ENCODE peak calls at places on chromosomes 12 and 14, in eight cellular contexts. One of them, this sample, is unnamed.

GRCh38 chr12:117567644-117568043 is 206.2 kb upstream of the NOS1 start:
- DNase-seq in nephron progenitor cell: no peak
- DNase-seq in astrocyte: no peak
- DNase-seq in naive thymus-derived CD8-positive, alpha-beta T cell: no peak
- DNase-seq in aorta: no peak
- DNase-seq in SIG-M5: no peak
- DNase-seq in fibroblast of pulmonary artery: no peak
- DNase-seq in MCF 10A: no peak
- DNase-seq in this sample: no peak

GRCh38 chr12:79927772-79928474 is 7.0 kb downstream of the PPP1R12A start:
- DNase-seq in nephron progenitor cell: no peak
- DNase-seq in astrocyte: peak
- DNase-seq in naive thymus-derived CD8-positive, alpha-beta T cell: no peak
- DNase-seq in aorta: no peak
- DNase-seq in SIG-M5: no peak
- DNase-seq in fibroblast of pulmonary artery: no peak
- DNase-seq in MCF 10A: no peak
- DNase-seq in this sample: peak

GRCh38 chr12:21528953-21529352 is 2.9 kb downstream of the SPX start:
- DNase-seq in nephron progenitor cell: no peak
- DNase-seq in astrocyte: no peak
- DNase-seq in naive thymus-derived CD8-positive, alpha-beta T cell: no peak
- DNase-seq in aorta: no peak
- DNase-seq in SIG-M5: no peak
- DNase-seq in fibroblast of pulmonary artery: peak
- DNase-seq in MCF 10A: no peak
- DNase-seq in this sample: no peak

GRCh38 chr12:50084775-50085614 is at the start of gene SMARCD1:
- DNase-seq in nephron progenitor cell: peak
- DNase-seq in astrocyte: peak
- DNase-seq in naive thymus-derived CD8-positive, alpha-beta T cell: peak
- DNase-seq in aorta: peak
- DNase-seq in SIG-M5: peak
- DNase-seq in fibroblast of pulmonary artery: peak
- DNase-seq in MCF 10A: peak
- DNase-seq in this sample: peak

GRCh38 chr12:108839011-108839889 is 18.1 kb downstream of the SSH1 start:
- DNase-seq in nephron progenitor cell: no peak
- DNase-seq in astrocyte: peak
- DNase-seq in naive thymus-derived CD8-positive, alpha-beta T cell: no peak
- DNase-seq in aorta: peak
- DNase-seq in SIG-M5: no peak
- DNase-seq in fibroblast of pulmonary artery: peak
- DNase-seq in MCF 10A: peak
- DNase-seq in this sample: peak

GRCh38 chr14:93546642-93547041 is 115.9 kb downstream of the UNC79 start:
- DNase-seq in nephron progenitor cell: no peak
- DNase-seq in astrocyte: no peak
- DNase-seq in naive thymus-derived CD8-positive, alpha-beta T cell: no peak
- DNase-seq in aorta: no peak
- DNase-seq in SIG-M5: no peak
- DNase-seq in fibroblast of pulmonary artery: no peak
- DNase-seq in MCF 10A: no peak
- DNase-seq in this sample: no peak

GRCh38 chr12:113980537-113981337 is 14.6 kb upstream of the RBM19 start:
- DNase-seq in nephron progenitor cell: peak
- DNase-seq in astrocyte: peak
- DNase-seq in naive thymus-derived CD8-positive, alpha-beta T cell: no peak
- DNase-seq in aorta: peak
- DNase-seq in SIG-M5: peak
- DNase-seq in fibroblast of pulmonary artery: peak
- DNase-seq in MCF 10A: peak
- DNase-seq in this sample: peak

GRCh38 chr14:54219281-54220121 is 177.3 kb upstream of the CDKN3 start:
- DNase-seq in nephron progenitor cell: peak
- DNase-seq in astrocyte: no peak
- DNase-seq in naive thymus-derived CD8-positive, alpha-beta T cell: no peak
- DNase-seq in aorta: no peak
- DNase-seq in SIG-M5: no peak
- DNase-seq in fibroblast of pulmonary artery: no peak
- DNase-seq in MCF 10A: no peak
- DNase-seq in this sample: peak

GRCh38 chr12:100043657-100044056 is 58.9 kb upstream of the ANKS1B start:
- DNase-seq in nephron progenitor cell: no peak
- DNase-seq in astrocyte: no peak
- DNase-seq in naive thymus-derived CD8-positive, alpha-beta T cell: no peak
- DNase-seq in aorta: no peak
- DNase-seq in SIG-M5: no peak
- DNase-seq in fibroblast of pulmonary artery: no peak
- DNase-seq in MCF 10A: peak
- DNase-seq in this sample: no peak

GRCh38 chr12:132619301-132620112 is 931 bp downstream of the P2RX2 start:
- DNase-seq in nephron progenitor cell: no peak
- DNase-seq in astrocyte: no peak
- DNase-seq in naive thymus-derived CD8-positive, alpha-beta T cell: no peak
- DNase-seq in aorta: no peak
- DNase-seq in SIG-M5: no peak
- DNase-seq in fibroblast of pulmonary artery: no peak
- DNase-seq in MCF 10A: no peak
- DNase-seq in this sample: no peak

GRCh38 chr14:79044894-79045624 is 874.9 kb downstream of the NRXN3 start:
- DNase-seq in nephron progenitor cell: peak
- DNase-seq in astrocyte: peak
- DNase-seq in naive thymus-derived CD8-positive, alpha-beta T cell: no peak
- DNase-seq in aorta: no peak
- DNase-seq in SIG-M5: no peak
- DNase-seq in fibroblast of pulmonary artery: peak
- DNase-seq in MCF 10A: peak
- DNase-seq in this sample: no peak

GRCh38 chr12:56375598-56376434 is 13.2 kb upstream of the APOF start:
- DNase-seq in nephron progenitor cell: no peak
- DNase-seq in astrocyte: no peak
- DNase-seq in naive thymus-derived CD8-positive, alpha-beta T cell: no peak
- DNase-seq in aorta: peak
- DNase-seq in SIG-M5: no peak
- DNase-seq in fibroblast of pulmonary artery: no peak
- DNase-seq in MCF 10A: no peak
- DNase-seq in this sample: no peak

GRCh38 chr12:29709641-29710040 is 74.1 kb downstream of the TMTC1 start:
- DNase-seq in nephron progenitor cell: no peak
- DNase-seq in astrocyte: no peak
- DNase-seq in naive thymus-derived CD8-positive, alpha-beta T cell: no peak
- DNase-seq in aorta: no peak
- DNase-seq in SIG-M5: no peak
- DNase-seq in fibroblast of pulmonary artery: no peak
- DNase-seq in MCF 10A: no peak
- DNase-seq in this sample: no peak

GRCh38 chr12:50275545-50275944 is 7.8 kb downstream of the LIMA1 start:
- DNase-seq in nephron progenitor cell: no peak
- DNase-seq in astrocyte: no peak
- DNase-seq in naive thymus-derived CD8-positive, alpha-beta T cell: no peak
- DNase-seq in aorta: no peak
- DNase-seq in SIG-M5: no peak
- DNase-seq in fibroblast of pulmonary artery: peak
- DNase-seq in MCF 10A: no peak
- DNase-seq in this sample: peak

GRCh38 chr14:93012516-93013367 is 89.8 kb downstream of the CHGA start:
- DNase-seq in nephron progenitor cell: no peak
- DNase-seq in astrocyte: no peak
- DNase-seq in naive thymus-derived CD8-positive, alpha-beta T cell: no peak
- DNase-seq in aorta: no peak
- DNase-seq in SIG-M5: no peak
- DNase-seq in fibroblast of pulmonary artery: no peak
- DNase-seq in MCF 10A: peak
- DNase-seq in this sample: no peak

GRCh38 chr14:30938617-30939016 is 64.3 kb downstream of the COCH start:
- DNase-seq in nephron progenitor cell: no peak
- DNase-seq in astrocyte: no peak
- DNase-seq in naive thymus-derived CD8-positive, alpha-beta T cell: no peak
- DNase-seq in aorta: no peak
- DNase-seq in SIG-M5: no peak
- DNase-seq in fibroblast of pulmonary artery: no peak
- DNase-seq in MCF 10A: no peak
- DNase-seq in this sample: no peak

GRCh38 chr14:50001146-50001998 is 108.5 kb downstream of the ARF6 start:
- DNase-seq in nephron progenitor cell: no peak
- DNase-seq in astrocyte: peak
- DNase-seq in naive thymus-derived CD8-positive, alpha-beta T cell: peak
- DNase-seq in aorta: no peak
- DNase-seq in SIG-M5: no peak
- DNase-seq in fibroblast of pulmonary artery: peak
- DNase-seq in MCF 10A: peak
- DNase-seq in this sample: peak

GRCh38 chr12:53591301-53592206 is 34.6 kb downstream of the ATF7 start:
- DNase-seq in nephron progenitor cell: no peak
- DNase-seq in astrocyte: no peak
- DNase-seq in naive thymus-derived CD8-positive, alpha-beta T cell: no peak
- DNase-seq in aorta: no peak
- DNase-seq in SIG-M5: no peak
- DNase-seq in fibroblast of pulmonary artery: no peak
- DNase-seq in MCF 10A: no peak
- DNase-seq in this sample: no peak

GRCh38 chr14:52051861-52052260 is 17.0 kb downstream of the NID2 start:
- DNase-seq in nephron progenitor cell: no peak
- DNase-seq in astrocyte: peak
- DNase-seq in naive thymus-derived CD8-positive, alpha-beta T cell: no peak
- DNase-seq in aorta: no peak
- DNase-seq in SIG-M5: no peak
- DNase-seq in fibroblast of pulmonary artery: peak
- DNase-seq in MCF 10A: no peak
- DNase-seq in this sample: no peak

GRCh38 chr14:21647380-21647779 is 6.3 kb upstream of the OR4E2 start:
- DNase-seq in nephron progenitor cell: no peak
- DNase-seq in astrocyte: no peak
- DNase-seq in naive thymus-derived CD8-positive, alpha-beta T cell: no peak
- DNase-seq in aorta: no peak
- DNase-seq in SIG-M5: no peak
- DNase-seq in fibroblast of pulmonary artery: peak
- DNase-seq in MCF 10A: peak
- DNase-seq in this sample: no peak

GRCh38 chr14:105050551-105050897 is 14.7 kb downstream of the GPR132 start:
- DNase-seq in nephron progenitor cell: no peak
- DNase-seq in astrocyte: no peak
- DNase-seq in naive thymus-derived CD8-positive, alpha-beta T cell: no peak
- DNase-seq in aorta: no peak
- DNase-seq in SIG-M5: no peak
- DNase-seq in fibroblast of pulmonary artery: peak
- DNase-seq in MCF 10A: peak
- DNase-seq in this sample: no peak

GRCh38 chr14:60594077-60594476 is 55.2 kb downstream of the SIX1 start:
- DNase-seq in nephron progenitor cell: no peak
- DNase-seq in astrocyte: no peak
- DNase-seq in naive thymus-derived CD8-positive, alpha-beta T cell: no peak
- DNase-seq in aorta: no peak
- DNase-seq in SIG-M5: no peak
- DNase-seq in fibroblast of pulmonary artery: no peak
- DNase-seq in MCF 10A: no peak
- DNase-seq in this sample: no peak

GRCh38 chr12:24109381-24110039 is 160.0 kb upstream of the SOX5 start:
- DNase-seq in nephron progenitor cell: no peak
- DNase-seq in astrocyte: peak
- DNase-seq in naive thymus-derived CD8-positive, alpha-beta T cell: no peak
- DNase-seq in aorta: no peak
- DNase-seq in SIG-M5: no peak
- DNase-seq in fibroblast of pulmonary artery: peak
- DNase-seq in MCF 10A: peak
- DNase-seq in this sample: no peak

GRCh38 chr14:94062344-94062904 is 18.6 kb downstream of the DDX24 start:
- DNase-seq in nephron progenitor cell: no peak
- DNase-seq in astrocyte: peak
- DNase-seq in naive thymus-derived CD8-positive, alpha-beta T cell: no peak
- DNase-seq in aorta: no peak
- DNase-seq in SIG-M5: no peak
- DNase-seq in fibroblast of pulmonary artery: peak
- DNase-seq in MCF 10A: peak
- DNase-seq in this sample: no peak

GRCh38 chr14:80621701-80622100 is 319.8 kb downstream of the CEP128 start:
- DNase-seq in nephron progenitor cell: no peak
- DNase-seq in astrocyte: peak
- DNase-seq in naive thymus-derived CD8-positive, alpha-beta T cell: no peak
- DNase-seq in aorta: no peak
- DNase-seq in SIG-M5: no peak
- DNase-seq in fibroblast of pulmonary artery: peak
- DNase-seq in MCF 10A: peak
- DNase-seq in this sample: no peak

GRCh38 chr14:97393244-97393643 is 596.1 kb downstream of the VRK1 start:
- DNase-seq in nephron progenitor cell: no peak
- DNase-seq in astrocyte: no peak
- DNase-seq in naive thymus-derived CD8-positive, alpha-beta T cell: no peak
- DNase-seq in aorta: no peak
- DNase-seq in SIG-M5: no peak
- DNase-seq in fibroblast of pulmonary artery: no peak
- DNase-seq in MCF 10A: no peak
- DNase-seq in this sample: no peak

This sample was measured in upper lobe of left lung.